ENCODE peak calls at places on chromosomes 13 and 19, in nine cellular contexts. L, D, R, U, C, J, Q, P and K are unnamed samples.

GRCh38 chr19:5903054-5903501 is 512 bp downstream of the NDUFA11 start:
- DNase-seq in J (no peak), U (no peak), R (no peak), Q (no peak), P (no peak), D (no peak), L (peak; percentile 22), C (no peak), K (no peak)

GRCh38 chr19:3178973-3179738 is 587 bp downstream of the S1PR4 start:
- DNase-seq in L (peak; percentile 56), Q (no peak), C (no peak), D (peak; percentile 89), R (no peak), J (no peak), U (no peak), P (peak; percentile 55), K (no peak)

GRCh38 chr19:46428278-46429141 is at the start of gene PNMA8C:
- DNase-seq in L (peak; percentile 70), R (no peak), Q (no peak), U (no peak), J (peak; percentile 43), C (no peak), P (peak; percentile 68), D (peak; percentile 87), K (no peak)

GRCh38 chr13:67048793-67049150 is 181.4 kb downstream of the PCDH9 start:
- DNase-seq in R (no peak), D (no peak), Q (no peak), U (no peak), C (no peak), L (no peak), J (no peak), P (no peak), K (no peak)

GRCh38 chr19:38191747-38192146 is 32.3 kb downstream of the DPF1 start:
- DNase-seq in Q (no peak), J (no peak), P (no peak), U (no peak), D (no peak), R (no peak), C (no peak), L (no peak), K (no peak)

GRCh38 chr13:50989476-50989875 is 79.9 kb downstream of the RNASEH2B start:
- DNase-seq in D (no peak), Q (no peak), U (no peak), L (no peak), P (no peak), R (no peak), C (peak; percentile 14), J (peak; percentile 66), K (no peak)

GRCh38 chr13:111973186-111974064 is 93.5 kb upstream of the SOX1 start:
- DNase-seq in L (no peak), C (no peak), J (no peak), U (no peak), R (peak; percentile 68), Q (no peak), D (no peak), P (no peak), K (no peak)

GRCh38 chr19:437027-437426 is 23.8 kb downstream of the SHC2 start:
- DNase-seq in Q (no peak), R (no peak), P (no peak), L (no peak), D (peak; percentile 42), J (no peak), U (no peak), C (no peak), K (no peak)

GRCh38 chr13:23634897-23635296 is 64.7 kb downstream of the TNFRSF19 start:
- DNase-seq in R (peak; percentile 25), J (no peak), C (no peak), Q (no peak), L (no peak), U (no peak), P (no peak), D (no peak), K (no peak)

GRCh38 chr13:86870388-86870966 is 800.7 kb upstream of the SLITRK5 start:
- DNase-seq in P (no peak), U (no peak), Q (no peak), J (no peak), L (peak; percentile 30), R (no peak), D (no peak), C (peak; percentile 3), K (no peak)

GRCh38 chr19:54207908-54208783 is 7.5 kb downstream of the RPS9 start:
- DNase-seq in J (peak; percentile 54), P (peak; percentile 74), R (peak; percentile 90), L (peak; percentile 98), U (peak; percentile 92), C (peak; percentile 59), Q (no peak), D (peak; percentile 84), K (peak; percentile 81)

GRCh38 chr19:6467384-6467783 is 3.3 kb downstream of the CRB3 start:
- DNase-seq in C (no peak), J (no peak), Q (no peak), P (no peak), L (no peak), U (no peak), D (no peak), R (no peak), K (no peak)

GRCh38 chr19:10430505-10431253 is 10.3 kb downstream of the PDE4A start:
- DNase-seq in J (peak; percentile 38), U (no peak), Q (no peak), C (no peak), L (peak; percentile 57), P (no peak), D (peak; percentile 95), R (peak; percentile 92), K (no peak)

GRCh38 chr13:112702983-112703379 is 13.1 kb downstream of the ATP11A start:
- DNase-seq in J (no peak), L (peak; percentile 94), Q (no peak), D (no peak), P (no peak), U (no peak), C (no peak), R (no peak), K (no peak)

GRCh38 chr19:13803038-13803437 is 7.8 kb downstream of the ZSWIM4 start:
- DNase-seq in J (no peak), D (no peak), U (no peak), Q (no peak), L (no peak), R (no peak), C (no peak), P (no peak), K (no peak)

GRCh38 chr13:39913928-39914327 is 258.5 kb downstream of the COG6 start:
- DNase-seq in Q (no peak), P (no peak), L (peak; percentile 3), C (no peak), U (no peak), R (no peak), J (peak; percentile 44), D (no peak), K (no peak)

GRCh38 chr13:100987993-100988392 is 313.4 kb upstream of the TMTC4 start:
- DNase-seq in J (no peak), D (no peak), C (no peak), U (no peak), L (no peak), Q (no peak), R (no peak), P (no peak), K (no peak)

GRCh38 chr19:44694184-44694579 is 4.8 kb upstream of the CEACAM16 start:
- DNase-seq in Q (no peak), P (no peak), U (no peak), C (no peak), L (peak; percentile 30), R (no peak), D (no peak), J (no peak), K (no peak)

GRCh38 chr19:28498404-28498976 is 714.5 kb downstream of the UQCRFS1 start:
- DNase-seq in L (no peak), C (no peak), D (no peak), P (no peak), J (no peak), R (no peak), U (no peak), Q (no peak), K (no peak)

GRCh38 chr19:58392945-58393724 is 2.3 kb upstream of the RNF225 start:
- DNase-seq in L (no peak), R (no peak), Q (no peak), U (no peak), D (peak; percentile 64), C (no peak), P (no peak), J (no peak), K (peak; percentile 68)
- TF ChIP-seq POLR2A in L (no peak), R (no peak), Q (peak; percentile 1), U (no peak), D (no peak), C (no peak), P (no peak), J (no peak), K (no peak)

GRCh38 chr13:102742506-102742905 is 31.1 kb downstream of the TEX30 start:
- DNase-seq in P (no peak), D (no peak), R (no peak), J (no peak), U (no peak), C (no peak), Q (no peak), L (no peak), K (no peak)
- TF ChIP-seq POLR2A in P (no peak), D (no peak), R (no peak), J (no peak), U (no peak), C (no peak), Q (no peak), L (no peak), K (no peak)

GRCh38 chr19:4534836-4535658 is at the start of gene PLIN5:
- DNase-seq in R (no peak), P (peak; percentile 98), Q (peak; percentile 64), C (peak; percentile 80), J (peak; percentile 59), L (no peak), D (peak; percentile 96), U (no peak), K (peak; percentile 78)
- TF ChIP-seq POLR2A in R (no peak), P (peak; percentile 79), Q (no peak), C (peak; percentile 63), J (no peak), L (no peak), D (peak; percentile 68), U (no peak), K (no peak)

GRCh38 chr19:29789007-29789406 is 22.8 kb upstream of the CCNE1 start:
- DNase-seq in R (no peak), D (no peak), U (no peak), L (peak; percentile 13), P (no peak), C (no peak), Q (no peak), J (no peak), K (no peak)

GRCh38 chr19:29795461-29795860 is 16.3 kb upstream of the CCNE1 start:
- DNase-seq in Q (no peak), C (no peak), U (no peak), L (no peak), J (no peak), R (no peak), P (no peak), D (no peak), K (no peak)

GRCh38 chr19:29798783-29799182 is 13.0 kb upstream of the CCNE1 start:
- DNase-seq in R (no peak), C (no peak), J (no peak), P (no peak), D (no peak), Q (no peak), L (no peak), U (no peak), K (no peak)

GRCh38 chr19:29795882-29796523 is 15.8 kb upstream of the CCNE1 start:
- DNase-seq in R (no peak), C (no peak), P (no peak), U (no peak), Q (no peak), L (no peak), D (no peak), J (no peak), K (no peak)

GRCh38 chr19:29793116-29793727 is 18.6 kb upstream of the CCNE1 start:
- DNase-seq in D (no peak), P (no peak), U (no peak), C (no peak), R (no peak), J (no peak), Q (no peak), L (no peak), K (no peak)
- TF ChIP-seq POLR2A in D (no peak), P (no peak), U (no peak), C (no peak), R (no peak), J (no peak), Q (no peak), L (no peak), K (no peak)